ENCODE peak calls at places on chromosome 15, in nine cellular contexts. One of them, this sample, is unnamed.

GRCh38 chr15:29859981-29860745 is 37.9 kb upstream of the TJP1 start:
- DNase-seq in NAMALWA: no peak
- DNase-seq in left lung: no peak
- DNase-seq in natural killer cell treated with Interleukin-12 subunit alpha and Interleukin-12 subunit beta and Interleukin-15 and Interleukin-18, amount 100 ng/mL, for 72 hours: no peak
- DNase-seq in heart left ventricle: no peak
- DNase-seq in adrenal gland: no peak
- DNase-seq in GM04504: peak; percentile 23
- DNase-seq in Right ventricle myocardium superior: no peak
- DNase-seq in HTR-8/SVneo: no peak
- DNase-seq in this sample: peak; percentile 88

GRCh38 chr15:74365619-74366445 is 1.6 kb downstream of the CYP11A1 start:
- DNase-seq in NAMALWA: no peak
- DNase-seq in left lung: no peak
- DNase-seq in natural killer cell treated with Interleukin-12 subunit alpha and Interleukin-12 subunit beta and Interleukin-15 and Interleukin-18, amount 100 ng/mL, for 72 hours: no peak
- DNase-seq in heart left ventricle: no peak
- DNase-seq in adrenal gland: peak; percentile 81
- DNase-seq in GM04504: no peak
- DNase-seq in Right ventricle myocardium superior: peak; percentile 71
- DNase-seq in HTR-8/SVneo: no peak
- DNase-seq in this sample: peak; percentile 88

GRCh38 chr15:52428297-52428696 is 100.4 kb downstream of the MYO5A start:
- DNase-seq in NAMALWA: no peak
- DNase-seq in left lung: no peak
- DNase-seq in natural killer cell treated with Interleukin-12 subunit alpha and Interleukin-12 subunit beta and Interleukin-15 and Interleukin-18, amount 100 ng/mL, for 72 hours: no peak
- DNase-seq in heart left ventricle: no peak
- DNase-seq in adrenal gland: no peak
- DNase-seq in GM04504: no peak
- DNase-seq in Right ventricle myocardium superior: no peak
- DNase-seq in HTR-8/SVneo: no peak
- DNase-seq in this sample: no peak

GRCh38 chr15:74179101-74179841 is 5.8 kb downstream of the ISLR start:
- DNase-seq in NAMALWA: no peak
- DNase-seq in left lung: no peak
- DNase-seq in natural killer cell treated with Interleukin-12 subunit alpha and Interleukin-12 subunit beta and Interleukin-15 and Interleukin-18, amount 100 ng/mL, for 72 hours: no peak
- DNase-seq in heart left ventricle: peak; percentile 88
- DNase-seq in adrenal gland: peak; percentile 90
- DNase-seq in GM04504: peak; percentile 96
- DNase-seq in Right ventricle myocardium superior: peak; percentile 85
- DNase-seq in HTR-8/SVneo: peak; percentile 81
- DNase-seq in this sample: peak; percentile 98

GRCh38 chr15:26879770-26880169 is 12.9 kb downstream of the GABRA5 start:
- DNase-seq in NAMALWA: no peak
- DNase-seq in left lung: no peak
- DNase-seq in natural killer cell treated with Interleukin-12 subunit alpha and Interleukin-12 subunit beta and Interleukin-15 and Interleukin-18, amount 100 ng/mL, for 72 hours: no peak
- DNase-seq in heart left ventricle: no peak
- DNase-seq in adrenal gland: no peak
- DNase-seq in GM04504: no peak
- DNase-seq in Right ventricle myocardium superior: no peak
- DNase-seq in HTR-8/SVneo: no peak
- DNase-seq in this sample: no peak

GRCh38 chr15:90232196-90232595 is 1.5 kb downstream of the CIB1 start:
- DNase-seq in NAMALWA: peak; percentile 20
- DNase-seq in left lung: no peak
- DNase-seq in natural killer cell treated with Interleukin-12 subunit alpha and Interleukin-12 subunit beta and Interleukin-15 and Interleukin-18, amount 100 ng/mL, for 72 hours: no peak
- DNase-seq in heart left ventricle: no peak
- DNase-seq in adrenal gland: no peak
- DNase-seq in GM04504: no peak
- DNase-seq in Right ventricle myocardium superior: no peak
- DNase-seq in HTR-8/SVneo: no peak
- DNase-seq in this sample: peak; percentile 16

GRCh38 chr15:60804986-60805949 is 326.3 kb upstream of the ICE2 start:
- DNase-seq in NAMALWA: no peak
- DNase-seq in left lung: no peak
- DNase-seq in natural killer cell treated with Interleukin-12 subunit alpha and Interleukin-12 subunit beta and Interleukin-15 and Interleukin-18, amount 100 ng/mL, for 72 hours: no peak
- DNase-seq in heart left ventricle: no peak
- DNase-seq in adrenal gland: no peak
- DNase-seq in GM04504: no peak
- DNase-seq in Right ventricle myocardium superior: peak; percentile 44
- DNase-seq in HTR-8/SVneo: no peak
- DNase-seq in this sample: peak; percentile 91

GRCh38 chr15:62389887-62390792 is 225.1 kb upstream of the C2CD4B start:
- DNase-seq in NAMALWA: peak; percentile 79
- DNase-seq in left lung: peak; percentile 90
- DNase-seq in natural killer cell treated with Interleukin-12 subunit alpha and Interleukin-12 subunit beta and Interleukin-15 and Interleukin-18, amount 100 ng/mL, for 72 hours: peak; percentile 83
- DNase-seq in heart left ventricle: peak; percentile 86
- DNase-seq in adrenal gland: peak; percentile 63
- DNase-seq in GM04504: no peak
- DNase-seq in Right ventricle myocardium superior: peak; percentile 81
- DNase-seq in HTR-8/SVneo: peak; percentile 80
- DNase-seq in this sample: peak; percentile 93

GRCh38 chr15:73541479-73541878 is 91.7 kb downstream of the NPTN start:
- DNase-seq in NAMALWA: no peak
- DNase-seq in left lung: no peak
- DNase-seq in natural killer cell treated with Interleukin-12 subunit alpha and Interleukin-12 subunit beta and Interleukin-15 and Interleukin-18, amount 100 ng/mL, for 72 hours: no peak
- DNase-seq in heart left ventricle: no peak
- DNase-seq in adrenal gland: no peak
- DNase-seq in GM04504: no peak
- DNase-seq in Right ventricle myocardium superior: no peak
- DNase-seq in HTR-8/SVneo: no peak
- DNase-seq in this sample: no peak

GRCh38 chr15:41967506-41968206 is 4.7 kb downstream of the EHD4 start:
- DNase-seq in NAMALWA: peak; percentile 79
- DNase-seq in left lung: no peak
- DNase-seq in natural killer cell treated with Interleukin-12 subunit alpha and Interleukin-12 subunit beta and Interleukin-15 and Interleukin-18, amount 100 ng/mL, for 72 hours: no peak
- DNase-seq in heart left ventricle: no peak
- DNase-seq in adrenal gland: peak; percentile 40
- DNase-seq in GM04504: no peak
- DNase-seq in Right ventricle myocardium superior: no peak
- DNase-seq in HTR-8/SVneo: no peak
- DNase-seq in this sample: peak; percentile 66

GRCh38 chr15:74844319-74845207 is 1.6 kb upstream of the ULK3 start:
- DNase-seq in NAMALWA: no peak
- DNase-seq in left lung: no peak
- DNase-seq in natural killer cell treated with Interleukin-12 subunit alpha and Interleukin-12 subunit beta and Interleukin-15 and Interleukin-18, amount 100 ng/mL, for 72 hours: no peak
- DNase-seq in heart left ventricle: no peak
- DNase-seq in adrenal gland: no peak
- DNase-seq in GM04504: no peak
- DNase-seq in Right ventricle myocardium superior: no peak
- DNase-seq in HTR-8/SVneo: no peak
- DNase-seq in this sample: no peak

GRCh38 chr15:70428211-70428822 is 330.6 kb upstream of the TLE3 start:
- DNase-seq in NAMALWA: no peak
- DNase-seq in left lung: no peak
- DNase-seq in natural killer cell treated with Interleukin-12 subunit alpha and Interleukin-12 subunit beta and Interleukin-15 and Interleukin-18, amount 100 ng/mL, for 72 hours: peak; percentile 41
- DNase-seq in heart left ventricle: no peak
- DNase-seq in adrenal gland: no peak
- DNase-seq in GM04504: no peak
- DNase-seq in Right ventricle myocardium superior: no peak
- DNase-seq in HTR-8/SVneo: no peak
- DNase-seq in this sample: no peak